ENCODE peak calls at places on chromosome 9, in four cellular contexts. D, H, O and V are unnamed samples.

GRCh38 chr9:70480405-70480980 is 66.0 kb upstream of the KLF9 start:
- DNase-seq in D (peak), H (peak), O (no peak), V (peak)

GRCh38 chr9:93786204-93786603 is 169.0 kb downstream of the BARX1 start:
- DNase-seq in D (no peak), H (no peak), O (no peak), V (no peak)

GRCh38 chr9:134496413-134497282 is 145.0 kb upstream of the COL5A1 start:
- DNase-seq in D (peak), H (peak), O (no peak), V (peak)

GRCh38 chr9:127004946-127005769 is 90.6 kb downstream of the RALGPS1 start:
- DNase-seq in D (peak), H (peak), O (no peak), V (peak)

GRCh38 chr9:136245194-136246150 is at the start of gene QSOX2:
- DNase-seq in D (peak), H (peak), O (peak), V (peak)

GRCh38 chr9:83441390-83441789 is 96.8 kb downstream of the FRMD3 start:
- DNase-seq in D (peak), H (no peak), O (no peak), V (peak)

GRCh38 chr9:135833864-135834263 is 73.5 kb downstream of the CAMSAP1 start:
- DNase-seq in D (no peak), H (no peak), O (no peak), V (no peak)

GRCh38 chr9:35488566-35489312 is 1.2 kb upstream of the RUSC2 start:
- DNase-seq in D (no peak), H (no peak), O (no peak), V (no peak)

GRCh38 chr9:2676466-2676865 is 40.8 kb upstream of the KCNV2 start:
- DNase-seq in D (no peak), H (no peak), O (no peak), V (no peak)

GRCh38 chr9:133452562-133452961 is 7.2 kb upstream of the CACFD1 start:
- DNase-seq in D (no peak), H (no peak), O (no peak), V (no peak)

GRCh38 chr9:27870404-27870803 is 297.1 kb upstream of the C9orf72 start:
- DNase-seq in D (no peak), H (no peak), O (no peak), V (no peak)

DNA sequence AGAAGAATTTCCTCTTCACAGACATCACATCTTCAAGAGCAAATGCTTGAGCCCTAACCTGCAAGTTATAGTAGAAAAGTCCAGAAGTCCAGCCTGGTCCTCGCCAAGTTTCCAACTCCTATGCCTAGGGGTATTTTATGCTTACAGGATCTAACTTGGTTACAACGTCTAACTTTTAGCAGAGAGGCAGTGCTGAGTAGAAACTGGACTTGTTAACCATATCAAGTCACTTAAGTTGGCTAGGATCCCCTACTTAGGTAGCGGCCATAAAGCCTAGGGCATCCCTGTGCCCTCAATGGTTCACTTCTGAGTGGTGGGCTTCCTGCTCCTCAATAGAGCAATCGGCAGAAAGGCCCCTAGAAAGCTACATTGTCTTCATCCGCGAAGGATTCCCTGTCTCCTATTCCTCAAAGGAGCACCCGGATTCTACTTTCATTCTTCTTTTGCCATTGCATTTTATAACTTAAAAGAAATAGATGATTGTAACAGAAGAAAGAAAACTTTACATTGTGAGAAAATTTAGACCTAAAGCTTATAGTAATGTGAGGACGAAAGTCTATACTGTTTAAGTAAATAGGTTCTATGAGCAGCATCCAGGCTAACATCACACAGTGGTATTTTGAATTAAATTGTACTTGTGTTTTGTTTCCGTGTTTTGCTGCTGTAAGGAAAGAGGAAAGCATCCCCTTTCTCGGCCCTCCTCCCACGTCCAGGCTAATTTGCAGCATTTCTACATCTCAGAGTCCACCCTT is 1.3 kb upstream of the MTAP start:
- DNase-seq in D (no peak), H (no peak), O (no peak), V (peak)
- H3K4me3 ChIP-seq in D (peak), H (peak), O (peak), V (peak)

DNA sequence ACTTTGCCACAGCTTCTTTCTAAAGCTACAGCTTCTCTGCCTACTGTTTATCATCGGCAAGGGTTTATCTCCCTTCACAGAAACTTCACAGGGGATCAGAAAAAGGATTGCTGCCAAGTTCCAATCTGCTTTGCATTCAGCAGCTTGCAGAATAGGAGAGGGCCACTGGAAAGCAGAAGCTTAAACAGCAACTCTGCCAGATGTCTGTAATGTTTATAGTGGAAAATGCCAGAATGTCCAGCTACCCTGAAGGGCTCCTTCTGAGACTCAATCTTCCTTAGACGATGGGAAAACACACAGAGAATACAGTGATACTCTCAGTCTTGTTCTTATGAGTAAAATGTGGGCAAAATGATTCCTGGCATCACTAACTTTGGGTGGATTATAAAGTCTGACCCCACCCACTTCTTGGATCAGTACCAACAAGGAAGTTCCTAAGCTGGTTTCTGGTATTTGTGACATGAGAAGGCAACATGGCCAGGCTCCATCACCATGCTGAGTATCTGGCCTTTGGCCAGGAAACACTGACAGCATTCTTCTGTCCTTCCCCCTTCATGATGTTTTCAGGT is 19.0 kb downstream of the STOM start:
- DNase-seq in D (peak), H (peak), O (no peak), V (peak)
- H3K4me3 ChIP-seq in D (no peak), H (no peak), O (no peak), V (no peak)

GRCh38 chr9:130835441-130836298 is 616 bp downstream of the ABL1 start:
- DNase-seq in D (peak), H (peak), O (peak), V (peak)
- H3K4me3 ChIP-seq in D (peak), H (peak), O (peak), V (peak)

DNA sequence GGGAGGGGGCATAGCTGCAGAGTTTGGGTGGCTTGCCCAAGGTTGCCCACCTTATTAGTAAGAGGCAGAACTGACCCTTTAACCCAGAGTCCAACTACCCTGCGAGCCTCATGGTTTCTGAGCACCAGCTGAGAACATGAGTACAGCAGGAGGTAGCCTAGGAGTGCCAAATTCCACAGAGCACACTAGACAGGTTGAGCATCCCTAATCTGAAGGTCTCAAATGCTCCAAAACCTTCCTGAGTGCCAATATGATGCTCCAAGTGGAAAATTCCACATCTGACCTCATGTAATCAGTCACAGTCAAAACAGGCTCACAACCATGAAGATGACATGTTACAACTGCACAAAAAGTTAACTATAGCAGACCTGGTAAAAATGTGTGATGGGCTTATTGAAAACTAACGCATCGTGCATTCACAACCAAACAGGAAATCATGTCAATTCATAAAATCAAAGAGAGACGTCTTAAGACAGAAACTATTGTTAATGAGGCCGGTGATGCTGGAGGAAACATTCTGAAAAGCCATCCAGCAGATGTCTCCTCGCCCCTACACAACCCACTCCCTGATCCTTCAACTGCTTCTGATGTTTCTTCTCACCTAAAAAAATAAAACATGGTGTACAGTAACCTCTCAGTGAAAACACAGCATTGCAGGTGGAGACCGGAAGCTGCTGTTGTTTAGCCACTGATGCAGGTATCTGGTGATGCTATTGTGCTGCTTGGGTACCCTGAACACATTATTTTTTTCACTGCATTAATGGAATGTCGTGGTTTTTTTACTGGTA is 25.0 kb downstream of the PTCH1 start:
- DNase-seq in D (no peak), H (no peak), O (no peak), V (no peak)
- H3K4me3 ChIP-seq in D (no peak), H (no peak), O (no peak), V (no peak)